ENCODE peak calls at places on chromosomes 6 and 20, in seven cellular contexts. H is fibroblast of lung, L is GM23338, V is mesenchymal stem cell, W is hepatocyte, G is HCT116, T is GM23248. C is an unnamed sample.

GRCh38 chr6:7919871-7920270 is 9.3 kb upstream of the TXNDC5 start:
- DNase-seq in V (peak; percentile 15), H (no peak), T (peak; percentile 73), W (peak; percentile 72), G (peak; percentile 60), L (peak; percentile 27), C (no peak)

GRCh38 chr20:63545814-63546213 is 1.7 kb downstream of the SRMS start:
- DNase-seq in V (no peak), H (no peak), L (no peak), W (no peak), G (no peak), T (no peak), C (peak; percentile 55)

GRCh38 chr20:44008806-44009678 is 94.4 kb downstream of the TOX2 start:
- DNase-seq in W (no peak), L (no peak), V (no peak), G (no peak), T (no peak), H (no peak), C (no peak)

GRCh38 chr6:42781811-42782688 is at the start of gene BICRAL:
- DNase-seq in V (peak; percentile 90), W (peak; percentile 73), G (peak; percentile 46), T (peak; percentile 76), L (peak; percentile 71), H (peak; percentile 90), C (peak; percentile 74)

GRCh38 chr20:40897177-40897700 is 131.4 kb upstream of the TOP1 start:
- DNase-seq in W (peak; percentile 19), V (no peak), T (peak; percentile 66), L (no peak), H (peak; percentile 68), G (no peak), C (no peak)

GRCh38 chr6:107641500-107641931 is 151.6 kb downstream of the SOBP start:
- DNase-seq in V (no peak), H (no peak), G (no peak), W (no peak), L (no peak), T (no peak), C (no peak)

GRCh38 chr6:111874030-111874425 is 776 bp upstream of the FYN start:
- DNase-seq in L (peak; percentile 47), H (no peak), G (no peak), V (no peak), T (peak; percentile 60), W (no peak), C (peak; percentile 65)

GRCh38 chr20:35463455-35464300 is 8.3 kb downstream of the CEP250 start:
- DNase-seq in W (peak; percentile 84), V (peak; percentile 73), T (peak; percentile 80), L (peak; percentile 92), H (peak; percentile 82), G (peak; percentile 40), C (peak; percentile 80)

GRCh38 chr20:57108742-57109141 is 157.7 kb downstream of the BMP7 start:
- DNase-seq in T (no peak), G (no peak), V (no peak), W (no peak), H (no peak), L (peak; percentile 48), C (no peak)

GRCh38 chr20:62211216-62211615 is 8.9 kb downstream of the HRH3 start:
- DNase-seq in H (no peak), L (no peak), T (no peak), W (no peak), G (no peak), V (no peak), C (no peak)

GRCh38 chr6:150328744-150329400 is 39.9 kb upstream of the IYD start:
- DNase-seq in H (no peak), G (no peak), W (peak; percentile 16), L (no peak), V (no peak), T (no peak), C (no peak)

GRCh38 chr20:44209691-44210421 is 715 bp downstream of the OSER1 start:
- DNase-seq in L (peak; percentile 64), G (no peak), T (peak; percentile 56), W (peak; percentile 62), H (no peak), V (peak; percentile 64), C (peak; percentile 34)

GRCh38 chr6:124978451-124979293 is 16.4 kb downstream of the RNF217 start:
- DNase-seq in W (no peak), V (no peak), H (no peak), L (no peak), G (no peak), T (no peak), C (no peak)

GRCh38 chr6:130470777-130471176 is 105.0 kb downstream of the TMEM200A start:
- DNase-seq in H (no peak), L (no peak), T (no peak), W (no peak), V (no peak), G (no peak), C (no peak)

GRCh38 chr6:89840538-89840937 is 10.9 kb downstream of the CASP8AP2 start:
- DNase-seq in H (peak; percentile 19), G (no peak), T (no peak), L (no peak), W (peak; percentile 13), V (no peak), C (no peak)

GRCh38 chr6:87308970-87309369 is 13.4 kb upstream of the SMIM8 start:
- DNase-seq in V (no peak), H (no peak), G (no peak), T (peak; percentile 41), L (no peak), W (no peak), C (no peak)

GRCh38 chr6:22737331-22737730 is 168.0 kb downstream of the HDGFL1 start:
- DNase-seq in T (peak; percentile 29), V (peak; percentile 34), G (peak; percentile 4), W (peak; percentile 50), H (peak; percentile 70), L (peak; percentile 86), C (no peak)

GRCh38 chr6:22727709-22728108 is 158.3 kb downstream of the HDGFL1 start:
- DNase-seq in T (no peak), G (no peak), W (no peak), H (peak; percentile 97), V (peak; percentile 72), L (no peak), C (no peak)

DNA sequence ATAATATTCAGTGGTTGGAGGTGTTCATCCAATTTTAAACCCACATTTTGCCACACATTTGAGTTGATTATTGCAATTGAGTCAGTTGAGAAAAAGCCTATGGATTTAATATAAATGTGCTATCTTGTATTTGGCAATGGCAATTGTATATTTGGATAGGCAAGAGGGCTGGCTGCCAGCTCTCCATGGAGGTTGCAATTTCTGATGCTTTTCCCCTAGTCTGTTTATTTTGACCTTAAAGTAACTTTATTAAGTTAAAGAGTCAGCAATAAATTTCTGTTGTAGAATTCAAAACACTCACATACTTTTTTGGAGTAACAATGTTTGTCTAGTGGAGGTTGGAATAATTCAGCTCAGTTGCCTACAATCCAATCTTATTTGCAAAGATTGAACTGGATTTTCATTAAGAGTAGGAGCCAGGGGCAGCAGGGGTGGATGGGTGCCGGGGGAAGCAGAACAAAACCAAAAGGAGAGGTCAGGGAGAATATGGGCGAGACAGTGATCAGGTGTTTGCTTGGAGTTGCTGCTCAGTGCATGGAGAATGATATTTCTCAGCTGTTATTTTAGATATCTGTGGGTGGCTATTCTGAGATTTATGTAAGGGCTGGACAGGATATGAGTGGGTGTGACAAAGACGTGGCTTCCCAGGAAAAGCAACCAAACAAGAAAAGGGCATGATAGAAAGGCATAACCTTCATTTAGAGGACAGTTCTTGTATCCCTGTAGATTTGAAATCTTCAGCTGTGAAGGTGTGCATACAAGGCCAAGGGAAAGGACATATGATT is 163.0 kb downstream of the HDGFL1 start:
- DNase-seq in G (no peak), W (no peak), V (no peak), L (no peak), H (peak; percentile 82), T (no peak), C (no peak)
- H3K4me2 ChIP-seq in G (no peak overlapping the region), W (no peak overlapping the region), V (no peak overlapping the region), L (no peak overlapping the region), H (no peak overlapping the region), T (no peak overlapping the region), C (no peak overlapping the region)

GRCh38 chr6:37930288-37931075 is 111.0 kb downstream of the ZFAND3 start:
- DNase-seq in V (no peak), H (no peak), L (no peak), T (no peak), W (no peak), G (no peak), C (no peak)

GRCh38 chr6:37926661-37927060 is 107.1 kb downstream of the ZFAND3 start:
- DNase-seq in L (peak; percentile 46), T (no peak), W (no peak), G (no peak), H (no peak), V (no peak), C (no peak)

GRCh38 chr6:37928217-37928616 is 108.7 kb downstream of the ZFAND3 start:
- DNase-seq in V (no peak), W (no peak), H (no peak), L (peak; percentile 47), T (no peak), G (no peak), C (no peak)

GRCh38 chr6:37934276-37934675 is 114.7 kb downstream of the ZFAND3 start:
- DNase-seq in W (no peak), V (peak; percentile 33), L (no peak), G (no peak), H (no peak), T (peak; percentile 50), C (no peak)

DNA sequence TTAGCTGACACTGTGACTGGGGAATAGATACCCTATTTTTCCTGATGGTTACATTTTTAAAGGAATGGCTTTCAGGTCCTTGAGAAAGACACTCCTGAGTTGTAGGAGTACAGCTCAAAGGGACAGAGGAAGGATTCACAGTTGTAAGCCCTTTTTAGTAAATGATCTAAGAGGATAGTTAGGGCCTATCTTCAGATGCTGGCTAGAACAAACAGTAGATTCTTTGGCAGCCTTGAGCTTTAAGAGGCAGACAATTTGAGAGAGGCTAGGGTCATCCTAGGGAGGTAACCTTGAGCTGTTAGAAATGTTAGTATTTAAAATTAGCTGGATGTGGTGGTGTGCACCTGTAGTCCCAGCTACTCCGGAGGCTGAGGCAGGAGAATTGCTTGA is 111.5 kb downstream of the ZFAND3 start:
- DNase-seq in G (no peak), L (no peak), H (no peak), V (no peak), W (no peak), T (no peak), C (no peak)
- H3K4me2 ChIP-seq in G (no peak overlapping the region), L (peak overlapping the region; percentile 8), H (no peak overlapping the region), V (no peak overlapping the region), W (peak overlapping the region; percentile 0), T (no peak overlapping the region), C (no peak overlapping the region)

DNA sequence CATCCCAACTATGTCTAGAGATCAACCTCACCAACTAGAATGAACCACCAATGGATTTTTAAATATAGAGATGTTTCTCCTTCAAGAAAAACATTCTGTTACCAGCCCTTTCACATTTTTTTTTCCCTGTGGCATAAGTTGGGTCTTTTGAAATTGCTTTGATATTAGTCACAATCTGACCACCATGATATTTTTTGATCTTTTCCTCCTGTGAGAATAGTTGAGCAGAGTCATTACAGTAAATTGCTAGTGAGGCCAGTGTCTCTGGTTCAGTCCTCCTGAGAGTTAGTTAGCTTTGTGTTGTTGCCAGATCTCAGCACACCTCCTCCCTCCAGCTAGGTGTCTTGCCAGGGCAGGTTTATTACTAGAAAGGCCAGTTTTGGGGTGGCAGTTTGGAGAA is 79.7 kb upstream of the MYLIP start:
- DNase-seq in G (no peak), W (no peak), L (no peak), V (peak; percentile 36), T (peak; percentile 9), H (no peak), C (no peak)
- H3K4me2 ChIP-seq in G (no peak overlapping the region), W (no peak overlapping the region), L (no peak overlapping the region), V (no peak overlapping the region), T (no peak overlapping the region), H (no peak overlapping the region), C (no peak overlapping the region)

GRCh38 chr20:52103469-52103910 is 88.1 kb downstream of the ZFP64 start:
- DNase-seq in T (peak; percentile 61), V (peak; percentile 58), G (no peak), H (peak; percentile 26), L (peak; percentile 82), W (no peak), C (no peak)
- H3K4me2 ChIP-seq in T (peak overlapping the region; percentile 92), V (peak overlapping the region; percentile 93), G (no peak overlapping the region), H (peak overlapping the region; percentile 81), L (peak overlapping the region; percentile 87), W (peak overlapping the region; percentile 96), C (no peak overlapping the region)

C was measured in OCI-LY7.